ENCODE peak calls at places on chromosomes 6 and 20, in seven cellular contexts. G, F, U, P, S, I and D are unnamed samples.

GRCh38 chr6:16288163-16288562 is 49.8 kb downstream of the GMPR start:
- DNase-seq in I (no peak), S (no peak), F (no peak), P (no peak), U (no peak), G (no peak), D (no peak)

GRCh38 chr6:154950979-154951378 is 44.1 kb upstream of the TIAM2 start:
- DNase-seq in F (no peak), P (no peak), I (no peak), S (no peak), G (no peak), U (no peak), D (no peak)

GRCh38 chr6:104595315-104595820 is 264.4 kb downstream of the HACE1 start:
- DNase-seq in P (no peak), U (no peak), G (no peak), F (no peak), S (no peak), I (no peak), D (no peak)

GRCh38 chr6:47844881-47845280 is 63.0 kb downstream of the OPN5 start:
- DNase-seq in P (no peak), G (no peak), F (no peak), I (no peak), S (no peak), U (no peak), D (peak)

GRCh38 chr6:81003156-81003555 is 749.3 kb downstream of the TENT5A start:
- DNase-seq in G (no peak), P (no peak), I (no peak), F (no peak), U (no peak), S (no peak), D (no peak)

GRCh38 chr20:49824206-49824605 is 11.6 kb downstream of the SLC9A8 start:
- DNase-seq in U (no peak), S (no peak), F (no peak), G (no peak), I (no peak), P (no peak), D (no peak)

GRCh38 chr20:61808497-61808896 is 257.2 kb downstream of the TAF4 start:
- DNase-seq in U (no peak), G (no peak), F (no peak), I (no peak), S (no peak), P (no peak), D (no peak)

GRCh38 chr6:153231048-153231635 is 100.1 kb upstream of the RGS17 start:
- DNase-seq in F (peak), U (peak), P (no peak), G (peak), S (peak), I (peak), D (peak)

GRCh38 chr6:75086236-75086635 is 119.6 kb downstream of the COL12A1 start:
- DNase-seq in U (no peak), P (no peak), S (no peak), F (no peak), I (no peak), G (no peak), D (no peak)

GRCh38 chr20:1283522-1284210 is 17.6 kb downstream of the SNPH start:
- DNase-seq in U (no peak), F (no peak), P (no peak), I (no peak), G (no peak), S (no peak), D (no peak)

GRCh38 chr20:20130399-20130798 is 78.1 kb downstream of the CFAP61 start:
- DNase-seq in S (no peak), F (no peak), U (peak), I (no peak), P (peak), G (peak), D (peak)

GRCh38 chr6:148883270-148883669 is 136.4 kb downstream of the UST start:
- DNase-seq in S (no peak), I (no peak), G (no peak), F (no peak), P (no peak), U (no peak), D (no peak)

GRCh38 chr6:112188906-112189305 is 65.5 kb downstream of the LAMA4 start:
- DNase-seq in P (no peak), S (no peak), I (no peak), U (no peak), F (no peak), G (no peak), D (no peak)

GRCh38 chr20:54221996-54222890 is 14.4 kb downstream of the PFDN4 start:
- DNase-seq in S (no peak), U (peak), P (no peak), I (no peak), G (no peak), F (no peak), D (no peak)

GRCh38 chr6:7373739-7374138 is 15.8 kb downstream of the CAGE1 start:
- DNase-seq in S (no peak), U (no peak), I (no peak), G (no peak), F (no peak), P (no peak), D (no peak)

GRCh38 chr6:3635482-3635881 is 116.0 kb downstream of the PXDC1 start:
- DNase-seq in F (no peak), S (no peak), I (no peak), P (no peak), G (no peak), U (no peak), D (no peak)

GRCh38 chr20:61891916-61892649 is 173.6 kb downstream of the TAF4 start:
- DNase-seq in U (no peak), I (no peak), G (no peak), P (no peak), S (no peak), F (no peak), D (no peak)

GRCh38 chr6:165186441-165187205 is 122.8 kb downstream of the C6orf118 start:
- DNase-seq in P (no peak), G (no peak), I (no peak), F (no peak), U (no peak), S (no peak), D (no peak)

GRCh38 chr6:53103993-53104675 is 38.9 kb downstream of the FBXO9 start:
- DNase-seq in S (no peak), P (no peak), G (no peak), F (no peak), U (peak), I (no peak), D (peak)

GRCh38 chr20:51492167-51493092 is 50.1 kb downstream of the NFATC2 start:
- DNase-seq in U (peak), I (no peak), G (no peak), P (no peak), S (no peak), F (no peak), D (no peak)

GRCh38 chr20:19885981-19886665 is 128.1 kb downstream of the RIN2 start:
- DNase-seq in I (peak), S (no peak), F (peak), P (no peak), U (peak), G (no peak), D (no peak)

GRCh38 chr6:54419885-54420284 is 111.6 kb downstream of the TINAG start:
- DNase-seq in I (no peak), S (no peak), G (no peak), U (peak), F (peak), P (no peak), D (no peak)

GRCh38 chr6:116376149-116376548 is 5.4 kb downstream of the DSE start:
- DNase-seq in G (no peak), U (no peak), S (no peak), F (no peak), P (no peak), I (no peak), D (no peak)

GRCh38 chr6:42017021-42017643 is 33.2 kb upstream of the TAF8 start:
- DNase-seq in P (no peak), U (peak), G (no peak), F (peak), S (peak), I (no peak), D (peak)

GRCh38 chr20:417801-418342 is 9.8 kb downstream of the RBCK1 start:
- DNase-seq in U (no peak), P (no peak), F (no peak), S (peak), G (no peak), I (no peak), D (no peak)

GRCh38 chr6:163427498-163428254 is 13.2 kb downstream of the QKI start:
- DNase-seq in U (peak), I (no peak), G (peak), P (no peak), F (no peak), S (no peak), D (peak)

GRCh38 chr6:41655706-41656668 is 17.7 kb downstream of the MDFI start:
- DNase-seq in F (no peak), I (no peak), U (peak), S (no peak), G (no peak), P (no peak), D (no peak)

GRCh38 chr6:168155821-168156741 is 77.1 kb upstream of the FRMD1 start:
- DNase-seq in P (no peak), I (no peak), U (no peak), S (no peak), G (no peak), F (no peak), D (no peak)

GRCh38 chr6:112038756-112039430 is 15.0 kb upstream of the CCN6 start:
- DNase-seq in U (no peak), I (no peak), G (no peak), F (no peak), P (no peak), S (no peak), D (no peak)

GRCh38 chr6:8814440-8815000 is 379.2 kb upstream of the SLC35B3 start:
- DNase-seq in I (no peak), S (no peak), P (no peak), G (no peak), U (no peak), F (no peak), D (no peak)

GRCh38 chr6:143740213-143740612 is 62.4 kb downstream of the PHACTR2 start:
- DNase-seq in G (no peak), P (no peak), U (no peak), S (no peak), I (no peak), F (no peak), D (no peak)

GRCh38 chr6:40410792-40411191 is 176.4 kb downstream of the LRFN2 start:
- DNase-seq in S (peak), U (no peak), P (no peak), F (no peak), I (no peak), G (no peak), D (no peak)

GRCh38 chr20:9808166-9808565 is 30.7 kb downstream of the PAK5 start:
- DNase-seq in P (no peak), F (no peak), G (no peak), I (no peak), U (no peak), S (no peak), D (no peak)

GRCh38 chr6:157669747-157670216 is 153.3 kb upstream of the SNX9 start:
- DNase-seq in P (no peak), U (peak), F (peak), I (peak), S (peak), G (no peak), D (peak)

GRCh38 chr6:165876568-165876967 is 213.5 kb upstream of the PDE10A start:
- DNase-seq in U (no peak), P (no peak), F (no peak), I (no peak), G (no peak), S (no peak), D (no peak)

GRCh38 chr6:106099235-106099537 is 13.1 kb downstream of the PRDM1 start:
- DNase-seq in G (no peak), I (no peak), S (no peak), P (no peak), F (no peak), U (no peak), D (no peak)

GRCh38 chr6:3162067-3162497 is 4.7 kb upstream of the TUBB2A start:
- DNase-seq in U (no peak), S (no peak), P (no peak), G (no peak), I (no peak), F (no peak), D (peak)

DNA sequence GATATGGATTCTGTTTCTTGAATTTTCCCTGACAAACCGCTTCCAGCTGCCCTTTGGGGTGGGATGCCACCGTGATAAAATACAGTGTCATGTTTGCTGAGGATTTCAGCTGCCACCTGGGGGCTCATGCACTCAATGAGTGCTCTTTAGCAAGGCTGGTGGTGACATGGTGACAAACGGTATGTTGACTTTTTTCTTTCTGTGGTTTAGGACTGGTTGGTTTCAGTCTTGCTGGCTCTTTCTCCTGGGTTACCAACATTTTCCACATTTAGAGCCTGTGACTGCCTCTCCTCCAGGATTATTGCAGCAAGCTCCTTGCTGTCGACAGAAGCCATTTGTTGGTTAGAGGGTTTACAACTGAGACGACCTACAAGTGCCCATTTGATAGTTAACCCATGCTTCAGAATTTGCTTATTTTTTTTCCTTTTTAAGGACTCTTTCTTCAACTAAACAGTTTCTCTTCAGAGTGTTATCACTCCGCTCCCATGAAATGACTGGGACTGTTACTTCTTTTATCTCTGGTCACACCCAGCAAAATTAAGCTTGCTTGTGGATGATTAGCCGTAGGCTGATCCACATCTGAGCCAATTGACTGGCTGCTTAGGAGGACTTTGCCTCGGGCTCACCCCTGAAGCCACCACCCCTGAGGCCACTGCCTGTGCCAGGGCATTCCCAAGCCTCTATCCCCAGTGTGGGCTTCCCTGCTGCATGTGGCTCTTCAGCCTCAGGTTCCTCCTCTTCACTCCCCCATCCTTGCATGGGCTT is 48.4 kb upstream of the CDYL start:
- DNase-seq in P (no peak), S (no peak), G (no peak), I (no peak), F (no peak), U (no peak), D (peak)
- TF ChIP-seq MAX in P (no peak), S (no peak), G (no peak), I (no peak), F (no peak), U (no peak), D (no peak)

GRCh38 chr20:56440346-56441007 is 27.9 kb upstream of the RTF2 start:
- DNase-seq in U (no peak), G (no peak), I (no peak), P (peak), F (no peak), S (no peak), D (peak)
- TF ChIP-seq MAX in U (no peak), G (no peak), I (no peak), P (no peak), F (no peak), S (no peak), D (no peak)

DNA sequence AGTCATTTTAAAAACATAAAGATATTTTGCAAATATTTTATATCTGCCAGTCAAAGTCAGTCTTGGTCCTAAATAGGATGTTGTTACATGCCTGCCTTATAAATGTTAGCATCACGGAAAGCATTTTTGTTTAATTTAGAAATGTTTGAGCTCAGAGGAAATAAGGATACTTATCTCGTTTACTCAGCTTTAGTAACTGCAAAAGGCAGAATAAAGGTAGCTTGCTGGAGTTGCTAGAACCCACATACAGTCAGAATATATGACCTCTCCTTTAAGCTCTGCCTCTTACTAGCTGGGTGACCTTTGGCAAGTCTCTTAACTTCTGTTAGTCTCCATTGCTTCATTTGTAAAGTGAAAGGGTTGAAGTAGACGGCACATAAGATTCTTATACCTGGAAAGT is 867.3 kb downstream of the KIF16B start:
- DNase-seq in P (no peak), I (no peak), S (no peak), F (no peak), G (no peak), U (peak), D (no peak)
- TF ChIP-seq MAX in P (no peak), I (no peak), S (no peak), F (no peak), G (no peak), U (no peak), D (no peak)

DNA sequence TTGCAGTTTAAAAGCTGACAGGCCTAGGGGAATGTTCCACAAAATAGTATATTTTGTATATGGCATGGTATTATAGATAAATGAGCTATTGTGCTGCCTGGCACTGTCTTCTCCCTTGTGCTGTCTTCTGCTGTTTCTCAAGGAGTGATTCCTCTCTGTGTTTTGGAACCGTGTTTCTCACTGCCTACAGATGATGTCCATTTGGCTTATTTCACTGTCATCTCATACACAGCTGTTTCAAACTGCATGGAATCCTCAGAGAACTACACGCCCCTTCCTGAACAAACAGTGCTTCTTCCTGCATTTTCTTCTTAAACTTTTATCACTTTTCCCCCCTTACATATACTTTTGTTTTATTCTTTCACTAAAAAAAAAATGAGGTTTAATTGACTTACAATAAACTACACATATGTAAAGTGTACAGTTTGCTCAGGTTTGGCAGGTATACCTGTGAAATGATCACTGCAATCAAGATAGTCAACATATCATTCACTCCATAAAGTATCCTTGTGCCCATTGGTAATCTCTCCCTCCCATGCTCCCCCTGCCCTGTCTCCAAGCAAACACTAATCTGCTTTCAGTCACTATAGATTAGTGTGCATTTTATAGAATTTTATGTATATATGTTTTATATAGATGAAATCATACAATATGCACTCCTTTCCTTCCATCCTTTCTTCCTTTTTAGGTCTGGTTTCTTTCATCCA is 43.0 kb downstream of the CBFA2T2 start:
- DNase-seq in F (no peak), P (no peak), S (no peak), G (no peak), U (no peak), I (no peak), D (no peak)
- TF ChIP-seq MAX in F (no peak), P (no peak), S (no peak), G (no peak), U (no peak), I (no peak), D (no peak)

GRCh38 chr6:44410363-44410762 is 22.9 kb downstream of the CDC5L start:
- DNase-seq in P (no peak), S (no peak), F (no peak), G (no peak), I (no peak), U (no peak), D (no peak)

GRCh38 chr6:44415424-44415823 is 27.9 kb downstream of the CDC5L start:
- DNase-seq in F (no peak), I (no peak), P (no peak), G (no peak), S (no peak), U (peak), D (no peak)

GRCh38 chr6:44411141-44411540 is 23.6 kb downstream of the CDC5L start:
- DNase-seq in I (no peak), G (no peak), P (no peak), S (no peak), F (no peak), U (peak), D (no peak)

DNA sequence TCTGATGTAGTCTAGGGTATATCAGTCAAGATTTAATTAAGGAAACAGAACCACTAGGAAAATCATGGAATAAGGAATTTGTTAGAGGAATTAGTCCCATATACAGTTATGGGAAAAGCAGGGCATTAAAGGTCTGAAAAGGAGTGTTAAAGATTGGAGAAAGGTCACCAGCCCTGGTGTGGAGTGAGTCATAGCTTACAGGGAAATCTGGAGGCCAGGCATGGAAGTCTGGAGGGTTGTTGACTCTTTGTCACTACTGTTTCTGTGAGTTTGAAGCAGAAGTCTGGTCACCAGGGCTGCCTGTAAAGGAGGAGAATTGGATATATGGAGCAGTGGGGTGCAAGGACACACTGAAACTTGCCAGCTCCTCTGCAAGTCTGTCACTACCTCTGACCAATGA is 28.6 kb downstream of the CDC5L start:
- DNase-seq in F (peak), U (peak), I (no peak), P (no peak), S (no peak), G (no peak), D (no peak)
- TF ChIP-seq MAX in F (no peak), U (no peak), I (no peak), P (no peak), S (no peak), G (no peak), D (no peak)

GRCh38 chr6:38984723-38985122 is 63.9 kb upstream of the GLP1R start:
- DNase-seq in I (no peak), G (no peak), U (no peak), S (no peak), P (no peak), F (no peak), D (no peak)
- TF ChIP-seq MAX in I (no peak), G (no peak), U (no peak), S (no peak), P (no peak), F (no peak), D (no peak)